ENCODE peak calls at places on chromosomes 4 and X, in four cellular contexts. L is IMR-90, N is mesenchymal stem cell, D is H9. E is an unnamed sample.

GRCh38 chrX:17465201-17465600 is 90.2 kb downstream of the NHS start:
- DNase-seq in N (no peak), L (no peak), D (no peak), E (no peak)

GRCh38 chr4:14193601-14194000 is 566.1 kb upstream of the BOD1L1 start:
- DNase-seq in N (no peak), D (no peak), L (no peak), E (no peak)

GRCh38 chr4:59655996-59656395 is 1544.1 kb upstream of the ADGRL3 start:
- DNase-seq in L (no peak), D (peak; percentile 29), N (no peak), E (no peak)

GRCh38 chr4:32025840-32026459 is 1305.8 kb downstream of the PCDH7 start:
- DNase-seq in N (peak; percentile 33), L (no peak), D (no peak), E (no peak)

GRCh38 chrX:1137531-1137930 is 74.9 kb downstream of the CRLF2 start:
- DNase-seq in D (peak; percentile 12), L (no peak), N (no peak), E (no peak)

GRCh38 chr4:177699365-177700213 is 257.4 kb upstream of the AGA start:
- DNase-seq in L (peak; percentile 73), D (no peak), N (peak; percentile 6), E (no peak)

GRCh38 chrX:132676102-132676501 is 187.3 kb upstream of the MBNL3 start:
- DNase-seq in N (no peak), L (no peak), D (no peak), E (no peak)

GRCh38 chr4:52873861-52874343 is 11.8 kb downstream of the RASL11B start:
- DNase-seq in N (peak; percentile 58), L (no peak), D (peak; percentile 79), E (no peak)

GRCh38 chr4:38983756-38984647 is 48.2 kb downstream of the TMEM156 start:
- DNase-seq in N (peak; percentile 83), L (peak; percentile 56), D (no peak), E (peak; percentile 23)

GRCh38 chrX:151970661-151971060 is 3.8 kb downstream of the GABRE start:
- DNase-seq in D (no peak), L (peak; percentile 65), N (peak; percentile 65), E (no peak)

GRCh38 chrX:108439434-108439883 is at the start of gene COL4A5:
- DNase-seq in D (peak; percentile 79), N (peak; percentile 91), L (peak; percentile 80), E (peak; percentile 72)

GRCh38 chrX:2584216-2584615 is 83.4 kb upstream of the DHRSX start:
- DNase-seq in L (no peak), D (peak; percentile 40), N (no peak), E (no peak)

GRCh38 chr4:82515705-82516104 is 46.1 kb downstream of the TMEM150C start:
- DNase-seq in L (peak; percentile 63), D (no peak), N (peak; percentile 18), E (no peak)

GRCh38 chr4:149781150-149781549 is 34.5 kb downstream of the IQCM start:
- DNase-seq in N (peak; percentile 33), L (peak; percentile 80), D (no peak), E (no peak)

GRCh38 chrX:40465735-40466551 is 114.8 kb upstream of the ATP6AP2 start:
- DNase-seq in D (no peak), L (no peak), N (peak; percentile 40), E (no peak)

GRCh38 chr4:121454251-121454979 is 73.6 kb upstream of the QRFPR start:
- DNase-seq in D (peak; percentile 57), N (no peak), L (no peak), E (no peak)

GRCh38 chr4:101357751-101358150 is 10.4 kb upstream of the PPP3CA start:
- DNase-seq in N (peak; percentile 29), L (peak; percentile 28), D (no peak), E (no peak)

GRCh38 chrX:112631892-112632291 is 47.8 kb downstream of the LHFPL1 start:
- DNase-seq in D (no peak), N (no peak), L (no peak), E (no peak)

GRCh38 chrX:8738588-8739189 is 6.8 kb upstream of the ANOS1 start:
- DNase-seq in L (peak; percentile 29), N (peak; percentile 29), D (no peak), E (no peak)

GRCh38 chrX:11143931-11144678 is 33.0 kb downstream of the HCCS start:
- DNase-seq in D (peak; percentile 38), N (peak; percentile 74), L (peak; percentile 79), E (peak; percentile 63)

GRCh38 chr4:141645611-141646340 is 9.4 kb downstream of the IL15 start:
- DNase-seq in D (no peak), N (peak; percentile 94), L (peak; percentile 93), E (no peak)

GRCh38 chrX:146278381-146278780 is 460.8 kb downstream of the SLITRK2 start:
- DNase-seq in N (no peak), L (no peak), D (peak; percentile 36), E (no peak)

GRCh38 chr4:89284828-89285227 is 22.8 kb downstream of the GPRIN3 start:
- DNase-seq in N (no peak), D (no peak), L (no peak), E (no peak)

GRCh38 chr4:113384600-113384999 is 335.1 kb downstream of the ANK2 start:
- DNase-seq in D (no peak), N (peak; percentile 65), L (peak; percentile 81), E (no peak)

GRCh38 chr4:155509619-155510018 is 132.9 kb upstream of the MAP9 start:
- DNase-seq in N (peak; percentile 10), L (peak; percentile 57), D (no peak), E (no peak)

GRCh38 chrX:119273807-119274192 is 37.7 kb downstream of the PGRMC1 start:
- DNase-seq in L (no peak), D (no peak), N (no peak), E (no peak)

GRCh38 chrX:47573334-47574095 is 8.7 kb upstream of the TIMP1 start:
- DNase-seq in D (peak; percentile 87), L (peak; percentile 73), N (peak; percentile 43), E (peak; percentile 54)

GRCh38 chrX:52934704-52935468 is 23.4 kb downstream of the FAM156A start:
- DNase-seq in L (peak; percentile 96), D (peak; percentile 88), N (peak; percentile 94), E (peak; percentile 88)

GRCh38 chrX:52933213-52933612 is 25.1 kb downstream of the FAM156A start:
- DNase-seq in N (no peak), D (no peak), L (no peak), E (no peak)

DNA sequence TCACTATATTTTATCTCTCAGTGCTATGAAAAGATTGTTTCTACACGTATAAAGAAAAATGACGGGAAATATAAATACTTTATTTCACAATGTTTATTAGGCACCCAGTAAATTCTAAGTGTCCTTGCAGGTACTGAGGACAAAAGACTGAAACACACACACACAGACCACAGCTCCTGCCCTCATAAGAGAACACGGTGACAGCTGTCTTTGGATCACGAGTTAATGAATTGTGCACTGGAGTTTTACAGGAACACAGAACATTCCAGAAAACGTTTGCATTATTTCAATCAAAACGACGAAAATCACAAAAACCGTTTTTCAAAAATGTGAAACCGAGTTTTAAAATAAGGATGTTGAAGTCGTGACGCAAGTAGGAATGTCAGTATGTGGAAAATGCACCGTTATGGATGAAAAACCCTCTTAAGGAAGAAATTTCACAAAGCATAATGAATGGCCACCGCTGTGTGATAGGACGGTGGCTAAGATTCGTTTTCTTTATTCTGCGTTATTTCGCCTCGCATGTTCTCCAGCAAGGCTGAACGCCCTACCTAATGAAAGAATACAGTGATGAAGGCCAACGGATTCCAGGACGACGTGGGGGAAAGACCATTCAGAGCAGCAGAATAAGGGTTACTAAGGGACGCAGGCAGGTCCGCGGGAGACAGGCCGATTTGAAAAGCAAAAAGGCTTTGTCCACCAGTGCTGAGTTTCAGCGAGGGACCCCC is 24.2 kb downstream of the FAM156A start:
- DNase-seq in L (no peak), N (no peak), D (no peak), E (no peak)
- H2BK120ac ChIP-seq in L (peak overlapping the region; percentile 91), N (peak overlapping the region; percentile 15), D (no peak overlapping the region), E (no peak overlapping the region)

GRCh38 chrX:154819771-154820341 is 14.6 kb upstream of the MPP1 start:
- DNase-seq in N (no peak), D (no peak), L (no peak), E (no peak)

GRCh38 chrX:154821523-154821922 is 12.9 kb downstream of the SMIM9 start:
- DNase-seq in N (no peak), D (no peak), L (no peak), E (no peak)

GRCh38 chrX:154822029-154822428 is 12.4 kb downstream of the SMIM9 start:
- DNase-seq in L (no peak), N (no peak), D (no peak), E (no peak)

GRCh38 chrX:154815274-154815818 is 10.1 kb upstream of the MPP1 start:
- DNase-seq in N (no peak), L (peak; percentile 86), D (no peak), E (no peak)

DNA sequence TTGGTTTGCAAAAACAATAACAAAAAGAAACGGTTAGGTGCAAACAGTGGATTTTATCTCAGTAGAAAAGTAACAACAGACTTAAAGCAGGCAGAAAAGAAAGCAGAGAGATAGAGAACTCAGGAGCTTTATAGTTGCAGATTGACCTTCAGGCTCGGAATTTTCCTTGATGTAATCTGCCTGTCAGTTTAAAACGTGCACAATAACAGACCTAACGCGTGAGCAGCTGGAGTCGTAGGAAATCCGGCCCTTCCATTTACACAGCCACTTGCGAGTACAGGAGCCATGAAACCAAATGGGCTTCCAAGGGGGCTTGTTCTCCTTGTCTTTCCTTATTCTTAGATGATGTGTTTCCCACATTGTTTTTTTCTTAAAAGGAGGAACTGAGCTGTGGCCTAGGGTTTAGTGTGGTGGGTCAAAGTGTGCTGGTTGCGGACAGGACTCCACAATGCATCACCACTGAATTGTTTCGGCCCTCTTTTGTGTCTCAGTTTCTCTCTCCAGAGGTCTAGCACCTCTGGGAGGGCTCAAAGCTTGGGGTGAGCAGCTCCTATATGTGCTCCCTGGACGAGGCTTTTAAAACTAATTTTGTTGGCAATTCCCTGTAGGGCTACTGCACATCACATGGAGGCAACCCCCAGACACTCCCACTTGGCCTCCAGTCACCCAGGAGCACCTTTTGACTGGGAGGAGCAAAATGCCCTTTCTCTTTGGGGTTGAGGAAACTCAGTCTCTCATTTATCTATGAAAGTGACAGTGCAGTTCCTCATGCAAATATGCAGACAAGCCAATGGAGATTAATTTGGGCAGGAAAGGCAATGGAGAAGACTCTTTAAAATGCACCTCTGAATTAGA is 13.9 kb upstream of the MPP1 start:
- DNase-seq in D (no peak), N (no peak), L (no peak), E (no peak)
- H4K91ac ChIP-seq in D (no peak overlapping the region), N (no peak overlapping the region), L (no peak overlapping the region), E (no peak overlapping the region)

GRCh38 chr4:108559911-108560310 is 60.5 kb upstream of the RPL34 start:
- DNase-seq in N (no peak), D (no peak), L (no peak), E (no peak)
- H2BK120ac ChIP-seq in N (no peak overlapping the region), D (no peak overlapping the region), L (no peak overlapping the region), E (no peak overlapping the region)

GRCh38 chr4:40675166-40675565 is 45.5 kb upstream of the RBM47 start:
- DNase-seq in N (no peak), D (no peak), L (no peak), E (no peak)
- H4K91ac ChIP-seq in N (no peak overlapping the region), D (no peak overlapping the region), L (no peak overlapping the region), E (no peak overlapping the region)

E was measured in neuronal stem cell.